ENCODE peak calls at places on chromosome 16, in eight cellular contexts. T, H, A, G, C, K, J and I are unnamed samples.

GRCh38 chr16:1082266-1082951 is 9.9 kb downstream of the SSTR5 start:
- DNase-seq in G (no peak), J (peak; percentile 94), H (no peak), K (no peak), A (peak; percentile 3), C (peak; percentile 55), T (no peak), I (no peak)

GRCh38 chr16:57533366-57533617 is 3.1 kb downstream of the CCDC102A start:
- DNase-seq in T (no peak), C (no peak), A (no peak), K (peak; percentile 62), J (peak; percentile 70), H (no peak), G (no peak), I (no peak)

GRCh38 chr16:88286301-88286923 is 96.3 kb upstream of the ZNF469 start:
- DNase-seq in T (no peak), G (no peak), A (no peak), C (no peak), H (no peak), J (peak; percentile 39), K (no peak), I (no peak)

GRCh38 chr16:31331141-31331764 is 23.7 kb upstream of the ITGAX start:
- DNase-seq in G (no peak), J (peak; percentile 59), T (no peak), C (no peak), A (no peak), K (no peak), H (no peak), I (no peak)

GRCh38 chr16:51549836-51550235 is 398.8 kb upstream of the SALL1 start:
- DNase-seq in C (peak; percentile 52), H (no peak), A (peak; percentile 79), K (no peak), G (no peak), J (no peak), T (no peak), I (no peak)

GRCh38 chr16:2597560-2597902 is 59.7 kb downstream of the PDPK1 start:
- DNase-seq in K (no peak), J (peak; percentile 58), T (no peak), H (no peak), G (no peak), A (no peak), C (no peak), I (peak; percentile 8)

GRCh38 chr16:85360323-85361277 is 248.3 kb upstream of the CIBAR2 start:
- DNase-seq in H (no peak), G (no peak), K (no peak), A (no peak), T (no peak), C (no peak), J (no peak), I (no peak)

GRCh38 chr16:2611499-2611862 is 70.8 kb upstream of the KCTD5 start:
- DNase-seq in K (peak; percentile 51), G (no peak), A (no peak), H (no peak), T (no peak), C (no peak), J (peak; percentile 25), I (no peak)

GRCh38 chr16:21982108-21982507 is 18.8 kb downstream of the PDZD9 start:
- DNase-seq in A (no peak), J (no peak), K (no peak), G (no peak), H (no peak), T (no peak), C (no peak), I (no peak)

GRCh38 chr16:66885491-66885890 is 5.2 kb downstream of the PDP2 start:
- DNase-seq in T (no peak), A (no peak), J (peak; percentile 52), G (no peak), K (no peak), C (no peak), H (no peak), I (no peak)

GRCh38 chr16:88762941-88763340 is 22.1 kb downstream of the PIEZO1 start:
- DNase-seq in C (no peak), T (no peak), A (no peak), H (no peak), G (no peak), J (no peak), K (no peak), I (no peak)

GRCh38 chr16:14146445-14146844 is 75.3 kb downstream of the MRTFB start:
- DNase-seq in H (no peak), C (no peak), T (no peak), A (no peak), G (peak; percentile 26), K (no peak), J (no peak), I (no peak)
- H3K4me3 ChIP-seq in H (no peak overlapping the region), C (no peak overlapping the region), T (no peak overlapping the region), A (no peak overlapping the region), G (no peak overlapping the region), K (peak overlapping the region; percentile 34), J (no peak overlapping the region), I (no peak overlapping the region)

GRCh38 chr16:76577003-76577402 is 299.8 kb downstream of the CNTNAP4 start:
- DNase-seq in C (no peak), G (peak; percentile 94), K (no peak), J (no peak), H (no peak), A (no peak), T (no peak), I (no peak)
- H3K4me3 ChIP-seq in C (no peak overlapping the region), G (no peak overlapping the region), K (no peak overlapping the region), J (no peak overlapping the region), H (no peak overlapping the region), A (no peak overlapping the region), T (no peak overlapping the region), I (no peak overlapping the region)

GRCh38 chr16:10693889-10694288 is 841 bp downstream of the TEKT5 start:
- DNase-seq in J (no peak), K (no peak), G (peak; percentile 9), C (no peak), H (no peak), T (no peak), A (no peak), I (no peak)

GRCh38 chr16:10694830-10695229 is at the start of gene TEKT5:
- DNase-seq in T (no peak), H (no peak), K (no peak), C (no peak), A (no peak), J (no peak), G (peak; percentile 25), I (no peak)

GRCh38 chr16:10694306-10694705 is 424 bp downstream of the TEKT5 start:
- DNase-seq in T (no peak), K (no peak), A (no peak), C (no peak), J (no peak), H (no peak), G (no peak), I (no peak)

GRCh38 chr16:10699756-10700155 is 5.0 kb upstream of the TEKT5 start:
- DNase-seq in J (no peak), C (no peak), T (no peak), A (no peak), K (no peak), G (no peak), H (no peak), I (no peak)
- H3K4me3 ChIP-seq in J (no peak overlapping the region), C (no peak overlapping the region), T (no peak overlapping the region), A (no peak overlapping the region), K (no peak overlapping the region), G (no peak overlapping the region), H (no peak overlapping the region), I (no peak overlapping the region)

DNA sequence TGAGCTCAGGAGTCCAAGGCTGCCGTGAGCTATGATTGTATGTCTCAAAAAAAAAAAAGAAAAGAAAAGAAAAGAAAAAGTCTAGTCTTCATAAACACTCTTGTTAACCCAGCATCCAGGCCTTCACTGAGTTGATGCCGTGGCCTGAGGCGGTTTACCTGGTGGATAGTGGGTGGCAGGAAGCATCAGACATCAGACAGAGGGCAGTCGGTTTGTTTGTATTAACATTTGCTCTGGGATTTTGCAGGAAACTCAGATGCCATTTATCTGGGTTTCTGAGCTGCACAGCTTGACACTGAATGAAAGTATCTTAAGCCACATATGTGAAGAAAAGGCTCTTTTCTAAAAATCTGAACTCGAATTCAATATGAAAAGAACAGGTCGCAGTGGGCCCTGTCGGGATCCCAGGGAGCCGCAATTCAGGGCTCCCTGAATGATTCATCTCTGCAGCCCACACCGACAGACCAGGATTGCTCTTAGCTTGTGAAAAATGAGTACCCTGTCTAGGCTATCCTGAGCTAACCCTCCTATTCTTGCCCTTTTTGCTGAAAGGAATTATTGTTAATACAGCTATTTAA is 1.1 kb upstream of the DBNDD1 start:
- DNase-seq in A (no peak), T (no peak), H (no peak), K (no peak), C (no peak), J (no peak), G (no peak), I (no peak)
- H3K4me3 ChIP-seq in A (no peak overlapping the region), T (peak overlapping the region; percentile 53), H (peak overlapping the region; percentile 64), K (peak overlapping the region; percentile 77), C (no peak overlapping the region), J (peak overlapping the region; percentile 38), G (peak overlapping the region; percentile 51), I (peak overlapping the region; percentile 72)